ENCODE peak calls at places on chromosomes 11 and 22, in eight cellular contexts. One of them, this sample, is unnamed.

GRCh38 chr11:48074425-48075181 is 94.2 kb downstream of the PTPRJ start:
- DNase-seq in epithelial cell of esophagus: no peak
- DNase-seq in AG09319: no peak
- DNase-seq in psoas muscle: no peak
- DNase-seq in astrocyte of the spinal cord: no peak
- DNase-seq in cardiac fibroblast: no peak
- DNase-seq in neural crest cell: no peak
- DNase-seq in heart right ventricle: no peak
- DNase-seq in this sample: no peak

GRCh38 chr22:49667236-49667635 is 160.4 kb downstream of the BRD1 start:
- DNase-seq in epithelial cell of esophagus: no peak
- DNase-seq in AG09319: no peak
- DNase-seq in psoas muscle: no peak
- DNase-seq in astrocyte of the spinal cord: no peak
- DNase-seq in cardiac fibroblast: peak
- DNase-seq in neural crest cell: no peak
- DNase-seq in heart right ventricle: peak
- DNase-seq in this sample: peak

GRCh38 chr22:40653361-40653760 is 16.8 kb upstream of the MRTFA start:
- DNase-seq in epithelial cell of esophagus: no peak
- DNase-seq in AG09319: no peak
- DNase-seq in psoas muscle: no peak
- DNase-seq in astrocyte of the spinal cord: no peak
- DNase-seq in cardiac fibroblast: no peak
- DNase-seq in neural crest cell: no peak
- DNase-seq in heart right ventricle: no peak
- DNase-seq in this sample: no peak

GRCh38 chr11:10764412-10764811 is 13.4 kb downstream of the CTR9 start:
- DNase-seq in epithelial cell of esophagus: no peak
- DNase-seq in AG09319: no peak
- DNase-seq in psoas muscle: no peak
- DNase-seq in astrocyte of the spinal cord: no peak
- DNase-seq in cardiac fibroblast: no peak
- DNase-seq in neural crest cell: no peak
- DNase-seq in heart right ventricle: no peak
- DNase-seq in this sample: no peak

GRCh38 chr11:7637447-7638157 is 35.7 kb downstream of the CYB5R2 start:
- DNase-seq in epithelial cell of esophagus: peak
- DNase-seq in AG09319: peak
- DNase-seq in psoas muscle: no peak
- DNase-seq in astrocyte of the spinal cord: peak
- DNase-seq in cardiac fibroblast: peak
- DNase-seq in neural crest cell: no peak
- DNase-seq in heart right ventricle: no peak
- DNase-seq in this sample: no peak

GRCh38 chr11:99257131-99257530 is 236.4 kb downstream of the CNTN5 start:
- DNase-seq in epithelial cell of esophagus: peak
- DNase-seq in AG09319: no peak
- DNase-seq in psoas muscle: no peak
- DNase-seq in astrocyte of the spinal cord: no peak
- DNase-seq in cardiac fibroblast: peak
- DNase-seq in neural crest cell: no peak
- DNase-seq in heart right ventricle: no peak
- DNase-seq in this sample: no peak

GRCh38 chr22:49705216-49705600 is 122.5 kb downstream of the BRD1 start:
- DNase-seq in epithelial cell of esophagus: no peak
- DNase-seq in AG09319: no peak
- DNase-seq in psoas muscle: no peak
- DNase-seq in astrocyte of the spinal cord: no peak
- DNase-seq in cardiac fibroblast: no peak
- DNase-seq in neural crest cell: no peak
- DNase-seq in heart right ventricle: no peak
- DNase-seq in this sample: no peak

GRCh38 chr11:297666-298405 is 1.5 kb downstream of the IFITM5 start:
- DNase-seq in epithelial cell of esophagus: no peak
- DNase-seq in AG09319: no peak
- DNase-seq in psoas muscle: peak
- DNase-seq in astrocyte of the spinal cord: no peak
- DNase-seq in cardiac fibroblast: no peak
- DNase-seq in neural crest cell: no peak
- DNase-seq in heart right ventricle: no peak
- DNase-seq in this sample: no peak

GRCh38 chr11:44748606-44749005 is 21.8 kb downstream of the TSPAN18 start:
- DNase-seq in epithelial cell of esophagus: no peak
- DNase-seq in AG09319: no peak
- DNase-seq in psoas muscle: no peak
- DNase-seq in astrocyte of the spinal cord: no peak
- DNase-seq in cardiac fibroblast: no peak
- DNase-seq in neural crest cell: no peak
- DNase-seq in heart right ventricle: no peak
- DNase-seq in this sample: no peak

GRCh38 chr11:57321388-57321995 is 3.3 kb downstream of the TNKS1BP1 start:
- DNase-seq in epithelial cell of esophagus: peak
- DNase-seq in AG09319: no peak
- DNase-seq in psoas muscle: peak
- DNase-seq in astrocyte of the spinal cord: no peak
- DNase-seq in cardiac fibroblast: peak
- DNase-seq in neural crest cell: no peak
- DNase-seq in heart right ventricle: no peak
- DNase-seq in this sample: no peak

GRCh38 chr11:77166021-77166420 is 38.0 kb downstream of the MYO7A start:
- DNase-seq in epithelial cell of esophagus: no peak
- DNase-seq in AG09319: no peak
- DNase-seq in psoas muscle: peak
- DNase-seq in astrocyte of the spinal cord: no peak
- DNase-seq in cardiac fibroblast: no peak
- DNase-seq in neural crest cell: no peak
- DNase-seq in heart right ventricle: no peak
- DNase-seq in this sample: no peak

GRCh38 chr11:110522456-110522855 is 92.7 kb downstream of the FDX1 start:
- DNase-seq in epithelial cell of esophagus: peak
- DNase-seq in AG09319: no peak
- DNase-seq in psoas muscle: no peak
- DNase-seq in astrocyte of the spinal cord: no peak
- DNase-seq in cardiac fibroblast: no peak
- DNase-seq in neural crest cell: no peak
- DNase-seq in heart right ventricle: no peak
- DNase-seq in this sample: no peak

GRCh38 chr22:43293661-43294392 is 49.3 kb downstream of the SCUBE1 start:
- DNase-seq in epithelial cell of esophagus: peak
- DNase-seq in AG09319: no peak
- DNase-seq in psoas muscle: peak
- DNase-seq in astrocyte of the spinal cord: no peak
- DNase-seq in cardiac fibroblast: peak
- DNase-seq in neural crest cell: no peak
- DNase-seq in heart right ventricle: peak
- DNase-seq in this sample: no peak

GRCh38 chr11:2137202-2138071 is 1.8 kb downstream of the IGF2 start:
- DNase-seq in epithelial cell of esophagus: peak
- DNase-seq in AG09319: peak
- DNase-seq in psoas muscle: peak
- DNase-seq in astrocyte of the spinal cord: peak
- DNase-seq in cardiac fibroblast: peak
- DNase-seq in neural crest cell: peak
- DNase-seq in heart right ventricle: peak
- DNase-seq in this sample: no peak

GRCh38 chr11:29184939-29185890 is 831.6 kb downstream of the KCNA4 start:
- DNase-seq in epithelial cell of esophagus: peak
- DNase-seq in AG09319: peak
- DNase-seq in psoas muscle: no peak
- DNase-seq in astrocyte of the spinal cord: peak
- DNase-seq in cardiac fibroblast: peak
- DNase-seq in neural crest cell: no peak
- DNase-seq in heart right ventricle: no peak
- DNase-seq in this sample: no peak

GRCh38 chr22:19706661-19707151 is 7.6 kb upstream of the SEPTIN5 start:
- DNase-seq in epithelial cell of esophagus: no peak
- DNase-seq in AG09319: no peak
- DNase-seq in psoas muscle: no peak
- DNase-seq in astrocyte of the spinal cord: no peak
- DNase-seq in cardiac fibroblast: no peak
- DNase-seq in neural crest cell: no peak
- DNase-seq in heart right ventricle: no peak
- DNase-seq in this sample: no peak

GRCh38 chr11:59708537-59708936 is 5.1 kb downstream of the OR10V1 start:
- DNase-seq in epithelial cell of esophagus: no peak
- DNase-seq in AG09319: no peak
- DNase-seq in psoas muscle: no peak
- DNase-seq in astrocyte of the spinal cord: peak
- DNase-seq in cardiac fibroblast: no peak
- DNase-seq in neural crest cell: no peak
- DNase-seq in heart right ventricle: no peak
- DNase-seq in this sample: no peak

GRCh38 chr22:30127749-30128166 is 47.5 kb downstream of the HORMAD2 start:
- DNase-seq in epithelial cell of esophagus: no peak
- DNase-seq in AG09319: no peak
- DNase-seq in psoas muscle: no peak
- DNase-seq in astrocyte of the spinal cord: peak
- DNase-seq in cardiac fibroblast: peak
- DNase-seq in neural crest cell: no peak
- DNase-seq in heart right ventricle: no peak
- DNase-seq in this sample: no peak

DNA sequence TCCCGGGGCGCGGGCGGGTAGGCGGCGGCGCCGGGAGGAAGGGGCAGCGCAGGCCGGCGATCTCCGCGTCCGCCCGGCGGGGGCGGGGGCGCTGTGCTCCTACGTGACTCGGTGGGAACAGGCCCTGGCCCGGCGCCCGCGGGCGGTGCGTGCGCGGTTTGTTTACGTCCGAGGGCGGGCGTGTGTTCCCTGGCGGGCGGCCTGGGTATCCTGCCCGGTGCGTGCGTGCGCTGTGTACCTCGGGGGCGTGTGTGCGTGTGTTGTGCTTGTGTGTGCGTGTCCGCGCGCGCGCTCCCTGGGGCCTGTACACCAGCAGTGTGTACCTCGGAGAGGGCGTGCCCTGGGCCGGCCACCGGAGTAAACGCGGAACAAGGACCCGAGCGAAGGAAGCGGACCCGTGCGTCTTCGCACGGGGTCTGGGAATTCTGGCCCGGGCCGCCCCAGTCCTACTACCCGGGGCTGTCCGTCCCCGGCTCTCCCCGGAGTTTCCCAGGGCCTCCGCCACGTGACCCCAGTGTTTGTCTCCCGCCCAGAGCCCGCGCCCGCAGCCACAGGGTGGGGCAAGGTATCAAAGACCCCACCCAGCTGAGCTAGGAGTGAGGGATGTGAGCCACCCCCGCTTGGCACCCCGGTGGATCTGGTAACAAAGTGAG is 769 bp downstream of the MAFF start:
- DNase-seq in epithelial cell of esophagus: peak
- DNase-seq in AG09319: peak
- DNase-seq in psoas muscle: peak
- DNase-seq in astrocyte of the spinal cord: peak
- DNase-seq in cardiac fibroblast: peak
- DNase-seq in neural crest cell: peak
- DNase-seq in heart right ventricle: peak
- DNase-seq in this sample: peak
- TF ChIP-seq CTCF in epithelial cell of esophagus: no peak
- TF ChIP-seq CTCF in AG09319: no peak
- TF ChIP-seq CTCF in psoas muscle: peak
- TF ChIP-seq CTCF in astrocyte of the spinal cord: no peak
- TF ChIP-seq CTCF in cardiac fibroblast: no peak
- TF ChIP-seq CTCF in neural crest cell: peak
- TF ChIP-seq CTCF in heart right ventricle: no peak
- TF ChIP-seq CTCF in this sample: peak

GRCh38 chr22:25896098-25896497 is 154.1 kb downstream of the MYO18B start:
- DNase-seq in epithelial cell of esophagus: no peak
- DNase-seq in AG09319: no peak
- DNase-seq in psoas muscle: no peak
- DNase-seq in astrocyte of the spinal cord: no peak
- DNase-seq in cardiac fibroblast: no peak
- DNase-seq in neural crest cell: no peak
- DNase-seq in heart right ventricle: no peak
- DNase-seq in this sample: no peak
- TF ChIP-seq CTCF in epithelial cell of esophagus: no peak
- TF ChIP-seq CTCF in AG09319: no peak
- TF ChIP-seq CTCF in psoas muscle: no peak
- TF ChIP-seq CTCF in astrocyte of the spinal cord: no peak
- TF ChIP-seq CTCF in cardiac fibroblast: no peak
- TF ChIP-seq CTCF in neural crest cell: no peak
- TF ChIP-seq CTCF in heart right ventricle: no peak
- TF ChIP-seq CTCF in this sample: no peak

DNA sequence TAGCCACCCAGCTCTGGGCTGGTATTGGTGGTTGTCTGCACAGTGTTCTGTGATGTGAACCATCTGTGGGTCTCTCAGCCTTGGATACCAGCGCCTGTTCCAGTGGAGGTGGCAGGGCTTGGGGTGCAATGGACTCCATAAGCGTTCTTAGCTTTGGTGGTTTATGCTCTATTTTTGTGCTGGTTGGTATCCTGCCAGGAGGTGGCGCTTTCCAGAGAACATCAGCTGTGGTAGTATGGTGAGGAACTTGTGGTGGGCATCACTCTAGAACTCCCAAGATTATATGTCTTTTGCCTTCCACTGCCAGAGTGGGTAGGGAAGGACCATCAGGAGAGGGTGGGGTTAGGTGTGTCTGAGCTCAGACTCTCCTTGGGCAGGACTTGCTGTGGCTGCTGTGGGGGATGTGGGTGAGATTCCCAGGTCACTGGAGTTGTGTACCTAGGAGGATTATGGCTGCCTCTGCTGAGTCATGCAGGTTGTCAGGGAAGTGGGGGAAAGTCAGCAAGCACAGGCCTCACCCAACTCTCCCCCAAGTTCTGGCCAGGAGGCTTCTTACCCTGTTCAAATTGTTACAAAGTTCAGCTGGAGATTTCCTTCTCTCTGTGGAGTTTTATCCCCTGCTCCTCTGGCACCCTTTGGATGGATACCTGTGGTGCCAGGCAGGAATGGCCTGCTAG is 47.2 kb downstream of the MRGPRX2 start:
- DNase-seq in epithelial cell of esophagus: no peak
- DNase-seq in AG09319: no peak
- DNase-seq in psoas muscle: no peak
- DNase-seq in astrocyte of the spinal cord: no peak
- DNase-seq in cardiac fibroblast: no peak
- DNase-seq in neural crest cell: peak
- DNase-seq in heart right ventricle: no peak
- DNase-seq in this sample: no peak
- TF ChIP-seq CTCF in epithelial cell of esophagus: no peak
- TF ChIP-seq CTCF in AG09319: no peak
- TF ChIP-seq CTCF in psoas muscle: no peak
- TF ChIP-seq CTCF in astrocyte of the spinal cord: no peak
- TF ChIP-seq CTCF in cardiac fibroblast: peak
- TF ChIP-seq CTCF in neural crest cell: no peak
- TF ChIP-seq CTCF in heart right ventricle: no peak
- TF ChIP-seq CTCF in this sample: peak

DNA sequence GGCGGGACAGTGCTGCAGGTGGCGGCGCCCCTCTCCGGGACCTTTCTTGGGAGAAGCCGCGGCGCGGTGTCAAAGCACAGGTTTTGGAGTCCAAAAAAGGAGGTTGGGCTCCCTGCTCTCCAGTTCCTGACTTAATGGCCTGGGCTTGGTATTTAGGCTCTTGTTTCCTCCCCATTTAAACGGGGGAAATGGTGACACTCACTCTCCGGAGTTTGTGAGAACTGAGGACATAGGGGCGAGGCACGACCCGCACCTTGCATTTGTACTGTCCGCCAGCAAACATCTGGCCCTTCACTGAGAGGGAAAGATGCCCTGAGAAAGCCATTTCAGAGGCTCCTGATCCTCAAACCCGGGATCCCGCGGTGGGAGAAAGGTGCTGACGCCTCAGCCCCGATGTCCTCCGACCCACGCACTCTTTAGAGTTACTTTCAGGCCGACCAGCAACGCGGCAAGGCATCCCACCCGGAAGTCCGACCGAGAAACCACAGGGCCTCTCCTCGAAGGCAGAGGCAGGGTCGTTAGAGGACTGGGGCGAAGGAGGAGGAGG is 2.9 kb upstream of the WDR74 start:
- DNase-seq in epithelial cell of esophagus: no peak
- DNase-seq in AG09319: no peak
- DNase-seq in psoas muscle: peak
- DNase-seq in astrocyte of the spinal cord: no peak
- DNase-seq in cardiac fibroblast: peak
- DNase-seq in neural crest cell: no peak
- DNase-seq in heart right ventricle: peak
- DNase-seq in this sample: no peak
- TF ChIP-seq CTCF in epithelial cell of esophagus: no peak
- TF ChIP-seq CTCF in AG09319: no peak
- TF ChIP-seq CTCF in psoas muscle: no peak
- TF ChIP-seq CTCF in astrocyte of the spinal cord: no peak
- TF ChIP-seq CTCF in cardiac fibroblast: no peak
- TF ChIP-seq CTCF in neural crest cell: no peak
- TF ChIP-seq CTCF in heart right ventricle: no peak
- TF ChIP-seq CTCF in this sample: no peak